ENCODE peak calls at places on chromosome 2, in ten cellular contexts. E, W, C, U, Y, I, L, A, Z and Q are unnamed samples.

GRCh38 chr2:63060079-63060482 is 9.5 kb downstream of the OTX1 start:
- DNase-seq in E (no peak), W (no peak), C (no peak), U (no peak), Y (no peak), I (no peak), L (no peak), A (peak; percentile 35), Z (no peak), Q (no peak)

GRCh38 chr2:1283020-1283801 is 130.1 kb upstream of the TPO start:
- DNase-seq in E (no peak), W (no peak), C (no peak), U (no peak), Y (no peak), I (no peak), L (no peak), A (no peak), Z (no peak), Q (no peak)

GRCh38 chr2:217166241-217166640 is 306.4 kb upstream of the TNP1 start:
- DNase-seq in E (peak; percentile 37), W (peak; percentile 75), C (no peak), U (no peak), Y (no peak), I (peak; percentile 13), L (peak; percentile 46), A (peak; percentile 84), Z (peak; percentile 4), Q (peak; percentile 23)

GRCh38 chr2:196160101-196160500 is 11.3 kb downstream of the STK17B start:
- DNase-seq in E (peak; percentile 69), W (peak; percentile 76), C (no peak), U (peak; percentile 89), Y (no peak), I (peak; percentile 91), L (peak; percentile 94), A (peak; percentile 24), Z (peak; percentile 33), Q (peak; percentile 85)

GRCh38 chr2:55761024-55761423 is 67.4 kb upstream of the PNPT1 start:
- DNase-seq in E (no peak), W (no peak), C (no peak), U (no peak), Y (no peak), I (no peak), L (no peak), A (no peak), Z (no peak), Q (no peak)

GRCh38 chr2:119264781-119265692 is 41.4 kb downstream of the STEAP3 start:
- DNase-seq in E (no peak), W (peak; percentile 84), C (no peak), U (no peak), Y (no peak), I (no peak), L (no peak), A (peak; percentile 72), Z (peak; percentile 67), Q (no peak)

GRCh38 chr2:238862701-238863100 is 14.8 kb downstream of the TWIST2 start:
- DNase-seq in E (no peak), W (no peak), C (no peak), U (no peak), Y (no peak), I (no peak), L (no peak), A (no peak), Z (no peak), Q (no peak)

GRCh38 chr2:139876321-139876720 is 1096.1 kb upstream of the NXPH2 start:
- DNase-seq in E (no peak), W (no peak), C (no peak), U (no peak), Y (no peak), I (no peak), L (no peak), A (no peak), Z (no peak), Q (no peak)

GRCh38 chr2:100620481-100620880 is 57.7 kb downstream of the PDCL3 start:
- DNase-seq in E (no peak), W (no peak), C (no peak), U (no peak), Y (no peak), I (no peak), L (no peak), A (no peak), Z (no peak), Q (no peak)

GRCh38 chr2:147405651-147406050 is 439.2 kb upstream of the ACVR2A start:
- DNase-seq in E (no peak), W (no peak), C (no peak), U (no peak), Y (no peak), I (no peak), L (no peak), A (no peak), Z (no peak), Q (no peak)

GRCh38 chr2:207161247-207161646 is 4.5 kb downstream of the KLF7 start:
- DNase-seq in E (no peak), W (no peak), C (no peak), U (no peak), Y (no peak), I (no peak), L (no peak), A (no peak), Z (no peak), Q (no peak)

GRCh38 chr2:8592736-8593135 is 89.1 kb upstream of the ID2 start:
- DNase-seq in E (no peak), W (no peak), C (no peak), U (no peak), Y (no peak), I (no peak), L (no peak), A (no peak), Z (no peak), Q (no peak)

GRCh38 chr2:190277234-190278112 is 42.2 kb downstream of the HIBCH start:
- DNase-seq in E (no peak), W (peak; percentile 68), C (no peak), U (peak; percentile 10), Y (no peak), I (peak; percentile 49), L (peak; percentile 25), A (peak; percentile 61), Z (no peak), Q (no peak)

GRCh38 chr2:10079192-10079930 is 850 bp downstream of the CYS1 start:
- DNase-seq in E (no peak), W (peak; percentile 67), C (no peak), U (peak; percentile 55), Y (peak; percentile 75), I (peak; percentile 89), L (peak; percentile 69), A (peak; percentile 65), Z (peak; percentile 38), Q (no peak)

GRCh38 chr2:65842104-65842503 is 409.7 kb upstream of the SPRED2 start:
- DNase-seq in E (no peak), W (no peak), C (no peak), U (no peak), Y (no peak), I (no peak), L (no peak), A (no peak), Z (no peak), Q (no peak)

GRCh38 chr2:219248845-219249202 is 3.5 kb downstream of the STK16 start:
- DNase-seq in E (no peak), W (no peak), C (no peak), U (no peak), Y (no peak), I (no peak), L (no peak), A (no peak), Z (no peak), Q (no peak)
- H3K4me3 ChIP-seq in E (peak overlapping the region; percentile 32), W (no peak overlapping the region), C (no peak overlapping the region), U (no peak overlapping the region), Y (peak overlapping the region; percentile 23), I (no peak overlapping the region), L (no peak overlapping the region), A (no peak overlapping the region), Z (peak overlapping the region; percentile 7), Q (no peak overlapping the region)

GRCh38 chr2:20351555-20352229 is 1.0 kb upstream of the PUM2 start:
- DNase-seq in E (no peak), W (no peak), C (no peak), U (no peak), Y (no peak), I (no peak), L (no peak), A (no peak), Z (no peak), Q (no peak)

GRCh38 chr2:20349457-20350034 is 1.1 kb downstream of the PUM2 start:
- DNase-seq in E (no peak), W (no peak), C (no peak), U (no peak), Y (no peak), I (no peak), L (no peak), A (no peak), Z (no peak), Q (no peak)

GRCh38 chr2:20350105-20350712 is 435 bp downstream of the PUM2 start:
- DNase-seq in E (no peak), W (peak; percentile 75), C (no peak), U (no peak), Y (no peak), I (no peak), L (no peak), A (no peak), Z (no peak), Q (no peak)

GRCh38 chr2:20352230-20353216 is 1.9 kb upstream of the PUM2 start:
- DNase-seq in E (no peak), W (peak; percentile 25), C (no peak), U (no peak), Y (no peak), I (no peak), L (no peak), A (peak; percentile 34), Z (no peak), Q (no peak)

GRCh38 chr2:20350753-20351554 is at the start of gene PUM2:
- DNase-seq in E (no peak), W (peak; percentile 97), C (peak; percentile 92), U (peak; percentile 79), Y (peak; percentile 96), I (peak; percentile 84), L (peak; percentile 84), A (peak; percentile 99), Z (peak; percentile 96), Q (peak; percentile 74)
- TF ChIP-seq CTCF in E (no peak), W (no peak), C (no peak), U (no peak), Y (peak; percentile 5), I (no peak), L (no peak), A (no peak), Z (no peak), Q (no peak)

GRCh38 chr2:21279525-21279924 is 155.8 kb downstream of the TDRD15 start:
- DNase-seq in E (no peak), W (no peak), C (no peak), U (no peak), Y (no peak), I (no peak), L (no peak), A (no peak), Z (no peak), Q (no peak)
- H3K4me3 ChIP-seq in E (no peak overlapping the region), W (no peak overlapping the region), C (no peak overlapping the region), U (no peak overlapping the region), Y (no peak overlapping the region), I (no peak overlapping the region), L (no peak overlapping the region), A (no peak overlapping the region), Z (no peak overlapping the region), Q (no peak overlapping the region)

DNA sequence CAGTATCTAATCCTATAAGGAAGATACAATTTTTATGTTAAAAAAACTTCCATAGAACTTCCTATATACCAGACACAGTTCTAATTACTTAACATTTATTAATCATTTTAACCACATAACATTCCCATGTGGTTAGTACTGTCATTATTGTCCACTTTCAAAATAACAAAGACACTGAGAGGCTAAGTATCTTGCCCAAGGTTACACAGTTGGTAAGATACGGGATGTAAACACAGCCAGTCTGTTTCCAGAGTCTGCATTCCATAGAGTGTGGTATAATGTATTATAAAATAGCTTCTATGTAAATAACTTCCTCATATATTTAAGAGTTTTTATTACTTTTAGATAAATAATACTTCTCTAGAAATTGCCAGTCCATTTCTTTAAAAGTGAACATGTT is 383.3 kb upstream of the ETAA1 start:
- DNase-seq in E (no peak), W (no peak), C (no peak), U (no peak), Y (no peak), I (no peak), L (no peak), A (no peak), Z (no peak), Q (no peak)
- TF ChIP-seq CTCF in E (no peak), W (no peak), C (no peak), U (no peak), Y (no peak), I (no peak), L (no peak), A (no peak), Z (no peak), Q (no peak)